ENCODE peak calls at places on chromosomes 4 and X, in nine cellular contexts. W is fibroblast of lung, O is WERI-Rb-1, P is bronchial epithelial cell, A is PC-9, K is sigmoid colon, R is psoas muscle, B is Peyer's patch, F is neural progenitor cell. Y is an unnamed sample. For H3K27me3, the result is how much of the 10 kb centered on the place peaks cover.

GRCh38 chrX:109857898-109858297 is 124.8 kb upstream of the ACSL4 start:
- DNase-seq in W (peak), O (no peak), P (peak), A (no peak), K (no peak), R (no peak), B (no peak), F (no peak), Y (no peak)

GRCh38 chr4:145102619-145103018 is 4.5 kb downstream of the ABCE1 start:
- DNase-seq in W (no peak), O (no peak), P (no peak), A (no peak), K (no peak), R (no peak), B (no peak), F (no peak), Y (no peak)

GRCh38 chrX:98405376-98405775 is 1521.7 kb downstream of the RPA4 start:
- DNase-seq in W (peak), O (no peak), P (peak), A (no peak), K (no peak), R (no peak), B (no peak), F (no peak), Y (no peak)

GRCh38 chrX:19616959-19617358 is 101.7 kb upstream of the MAP3K15 start:
- DNase-seq in W (no peak), O (no peak), P (no peak), A (no peak), K (no peak), R (no peak), B (no peak), F (no peak), Y (no peak)

GRCh38 chr4:5365071-5366008 is 314.1 kb downstream of the STK32B start:
- DNase-seq in W (no peak), O (no peak), P (peak), A (peak), K (no peak), R (no peak), B (no peak), F (no peak), Y (no peak)

GRCh38 chr4:169342906-169343560 is 72.3 kb upstream of the SH3RF1 start:
- DNase-seq in W (no peak), O (no peak), P (peak), A (no peak), K (no peak), R (no peak), B (no peak), F (no peak), Y (no peak)

GRCh38 chr4:155608231-155608885 is 58.3 kb upstream of the GUCY1A1 start:
- DNase-seq in W (peak), O (no peak), P (peak), A (no peak), K (no peak), R (no peak), B (no peak), F (no peak), Y (no peak)

GRCh38 chr4:147786031-147786430 is 54.1 kb downstream of the ARHGAP10 start:
- DNase-seq in W (no peak), O (peak), P (no peak), A (no peak), K (no peak), R (no peak), B (no peak), F (no peak), Y (no peak)

GRCh38 chrX:63680423-63680822 is 104.6 kb downstream of the ARHGEF9 start:
- DNase-seq in W (no peak), O (no peak), P (no peak), A (no peak), K (no peak), R (no peak), B (no peak), F (no peak), Y (no peak)

GRCh38 chrX:68867458-68868166 is 38.8 kb downstream of the EFNB1 start:
- DNase-seq in W (no peak), O (no peak), P (no peak), A (no peak), K (no peak), R (no peak), B (no peak), F (no peak), Y (no peak)

GRCh38 chr4:83542225-83542624 is 6.3 kb downstream of the GPAT3 start:
- DNase-seq in W (no peak), O (no peak), P (no peak), A (no peak), K (no peak), R (no peak), B (no peak), F (no peak), Y (no peak)

GRCh38 chr4:48490680-48491513 is 845 bp downstream of the ZAR1 start:
- DNase-seq in W (no peak), O (no peak), P (no peak), A (no peak), K (no peak), R (no peak), B (no peak), F (peak), Y (no peak)

GRCh38 chr4:174983128-174983750 is 65.1 kb downstream of the ADAM29 start:
- DNase-seq in W (no peak), O (no peak), P (no peak), A (no peak), K (no peak), R (no peak), B (no peak), F (peak), Y (no peak)

GRCh38 chr4:69713593-69713992 is 46.8 kb downstream of the SULT1B1 start:
- DNase-seq in W (peak), O (no peak), P (peak), A (no peak), K (no peak), R (no peak), B (no peak), F (no peak), Y (no peak)

GRCh38 chrX:46630141-46630540 is 56.6 kb downstream of the CHST7 start:
- DNase-seq in W (peak), O (no peak), P (peak), A (no peak), K (no peak), R (no peak), B (no peak), F (no peak), Y (no peak)

GRCh38 chrX:41677661-41678060 is 11.1 kb upstream of the GPR34 start:
- DNase-seq in W (peak), O (no peak), P (no peak), A (no peak), K (no peak), R (no peak), B (no peak), F (no peak), Y (no peak)

GRCh38 chr4:120540625-120541024 is 381.9 kb downstream of the PRDM5 start:
- DNase-seq in W (no peak), O (no peak), P (no peak), A (no peak), K (no peak), R (no peak), B (no peak), F (no peak), Y (no peak)

GRCh38 chr4:121784401-121784800 is 16.7 kb upstream of the EXOSC9 start:
- DNase-seq in W (no peak), O (no peak), P (no peak), A (no peak), K (no peak), R (no peak), B (no peak), F (no peak), Y (no peak)

GRCh38 chr4:19381068-19381467 is 870.6 kb upstream of the SLIT2 start:
- DNase-seq in W (peak), O (no peak), P (peak), A (no peak), K (no peak), R (no peak), B (no peak), F (no peak), Y (no peak)

GRCh38 chrX:5959286-5959685 is 269.4 kb downstream of the NLGN4X start:
- DNase-seq in W (no peak), O (no peak), P (no peak), A (no peak), K (no peak), R (no peak), B (no peak), F (no peak), Y (no peak)

GRCh38 chrX:122641136-122641535 is 542.9 kb upstream of the GRIA3 start:
- DNase-seq in W (no peak), O (no peak), P (peak), A (no peak), K (no peak), R (no peak), B (no peak), F (no peak), Y (no peak)

GRCh38 chr4:8508731-8509130 is 68.2 kb downstream of the TRMT44 start:
- DNase-seq in W (no peak), O (no peak), P (no peak), A (no peak), K (no peak), R (no peak), B (no peak), F (no peak), Y (no peak)

GRCh38 chrX:130296743-130297142 is 28.0 kb upstream of the ZNF280C start:
- DNase-seq in W (peak), O (no peak), P (peak), A (no peak), K (no peak), R (no peak), B (no peak), F (no peak), Y (no peak)

GRCh38 chr4:16912896-16913295 is 14.5 kb upstream of the LDB2 start:
- DNase-seq in W (no peak), O (no peak), P (no peak), A (no peak), K (no peak), R (no peak), B (no peak), F (no peak), Y (no peak)

GRCh38 chr4:16915956-16916355 is 17.5 kb upstream of the LDB2 start:
- DNase-seq in W (no peak), O (no peak), P (no peak), A (no peak), K (no peak), R (no peak), B (no peak), F (no peak), Y (no peak)

GRCh38 chr4:16909245-16909644 is 10.8 kb upstream of the LDB2 start:
- DNase-seq in W (no peak), O (no peak), P (no peak), A (no peak), K (no peak), R (no peak), B (no peak), F (peak), Y (no peak)

GRCh38 chr4:16916719-16917337 is 18.4 kb upstream of the LDB2 start:
- DNase-seq in W (peak), O (peak), P (peak), A (peak), K (no peak), R (no peak), B (peak), F (peak), Y (peak)

DNA sequence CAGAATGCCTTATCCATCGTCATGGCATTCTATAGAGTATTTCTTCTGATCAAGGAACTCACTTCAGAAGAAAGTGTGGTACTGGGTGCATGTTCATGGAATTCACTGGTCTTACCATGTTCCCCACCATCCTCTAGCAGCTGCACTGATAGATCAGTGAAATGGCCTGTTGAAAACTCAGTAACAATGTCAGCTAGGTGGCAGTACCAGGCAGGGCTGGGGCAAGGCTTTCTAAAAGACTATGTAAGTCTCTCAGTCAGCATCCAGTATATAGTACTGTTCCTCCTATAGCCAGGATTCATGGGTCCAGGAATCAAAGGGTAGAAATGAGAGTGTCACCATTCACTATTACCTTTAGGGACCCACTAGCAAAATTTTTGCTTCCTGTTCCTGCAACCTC is 15.8 kb upstream of the LDB2 start:
- DNase-seq in W (peak), O (peak), P (peak), A (no peak), K (no peak), R (no peak), B (no peak), F (peak), Y (no peak)
- TF ChIP-seq CTCF in W (peak), O (peak), P (peak), A (no peak), K (no peak), R (no peak), B (no peak), F (peak), Y (peak)

GRCh38 chrX:70921709-70922352 is 9.1 kb downstream of the SLC7A3 start:
- DNase-seq in W (no peak), O (no peak), P (no peak), A (no peak), K (no peak), R (no peak), B (no peak), F (no peak), Y (no peak)

GRCh38 chrX:70924294-70924693 is 6.6 kb downstream of the SLC7A3 start:
- DNase-seq in W (no peak), O (no peak), P (no peak), A (no peak), K (no peak), R (no peak), B (no peak), F (no peak), Y (no peak)

GRCh38 chrX:70922776-70923473 is 8.0 kb downstream of the SLC7A3 start:
- DNase-seq in W (no peak), O (no peak), P (peak), A (no peak), K (no peak), R (no peak), B (no peak), F (no peak), Y (no peak)
- H3K27me3 ChIP-seq in W (under half), O (under half), P (under half), A (under half), K (under half), R (under half), B (under half), F (under half), Y (under half)

DNA sequence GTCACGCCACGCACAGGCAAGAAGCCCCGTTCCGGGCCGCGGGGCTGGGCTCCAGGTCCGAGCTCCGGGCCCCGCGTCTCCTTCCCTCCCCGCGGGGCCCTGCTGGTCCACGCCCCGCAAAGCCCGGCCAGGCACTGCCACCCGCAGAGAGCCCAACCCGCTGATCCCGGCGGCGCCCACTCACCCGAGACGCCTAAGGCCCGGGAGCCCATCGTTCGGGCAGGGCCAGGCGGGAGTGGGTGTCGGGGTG is 870 bp downstream of the PDZD4 start:
- DNase-seq in W (no peak), O (no peak), P (no peak), A (no peak), K (peak), R (no peak), B (no peak), F (no peak), Y (no peak)
- H3K4me3 ChIP-seq in W (no peak), O (peak), P (no peak), A (no peak), K (peak), R (peak), B (peak), F (peak), Y (no peak)

GRCh38 chr4:96936886-96937285 is 1097.0 kb downstream of the PDHA2 start:
- DNase-seq in W (no peak), O (peak), P (no peak), A (no peak), K (no peak), R (no peak), B (no peak), F (no peak), Y (no peak)
- TF ChIP-seq CTCF in W (no peak), O (peak), P (no peak), A (no peak), K (no peak), R (no peak), B (no peak), F (no peak), Y (no peak)

DNA sequence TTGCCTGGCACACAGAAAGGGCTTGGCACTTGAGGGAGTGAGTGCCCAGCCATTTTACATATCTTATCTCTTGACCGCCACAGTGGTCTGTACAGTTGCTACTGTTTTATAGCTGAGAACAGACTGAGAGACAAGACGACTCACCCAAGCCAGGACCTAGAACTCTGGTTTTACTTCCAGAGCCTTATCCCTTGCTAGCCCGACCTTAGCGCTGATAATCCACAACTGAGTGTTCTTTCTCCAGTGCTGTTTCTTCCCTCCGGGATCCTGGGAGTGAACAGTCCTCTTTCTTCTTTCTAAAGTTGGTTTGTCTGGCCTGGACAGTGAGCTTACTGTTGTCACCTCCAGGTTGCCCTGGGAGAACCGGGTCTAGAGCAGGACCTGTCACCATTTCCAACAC is 52.5 kb upstream of the TADA2B start:
- DNase-seq in W (no peak), O (no peak), P (no peak), A (no peak), K (no peak), R (no peak), B (no peak), F (no peak), Y (no peak)
- H3K27me3 ChIP-seq in W (under half), O (under half), P (under half), A (under half), K (under half), R (under half), B (under half), F (under half), Y (under half)

GRCh38 chr4:26860157-26860921 is at the start of gene STIM2:
- DNase-seq in W (peak), O (peak), P (peak), A (peak), K (peak), R (peak), B (peak), F (peak), Y (peak)

GRCh38 chr4:26861434-26862186 is 969 bp downstream of the STIM2 start:
- DNase-seq in W (peak), O (peak), P (no peak), A (peak), K (peak), R (peak), B (peak), F (peak), Y (peak)

GRCh38 chr4:26863512-26863911 is 2.9 kb downstream of the STIM2 start:
- DNase-seq in W (no peak), O (no peak), P (no peak), A (no peak), K (no peak), R (no peak), B (no peak), F (no peak), Y (no peak)

GRCh38 chr4:26860922-26861433 is 337 bp downstream of the STIM2 start:
- DNase-seq in W (peak), O (peak), P (no peak), A (peak), K (peak), R (peak), B (peak), F (peak), Y (peak)

DNA sequence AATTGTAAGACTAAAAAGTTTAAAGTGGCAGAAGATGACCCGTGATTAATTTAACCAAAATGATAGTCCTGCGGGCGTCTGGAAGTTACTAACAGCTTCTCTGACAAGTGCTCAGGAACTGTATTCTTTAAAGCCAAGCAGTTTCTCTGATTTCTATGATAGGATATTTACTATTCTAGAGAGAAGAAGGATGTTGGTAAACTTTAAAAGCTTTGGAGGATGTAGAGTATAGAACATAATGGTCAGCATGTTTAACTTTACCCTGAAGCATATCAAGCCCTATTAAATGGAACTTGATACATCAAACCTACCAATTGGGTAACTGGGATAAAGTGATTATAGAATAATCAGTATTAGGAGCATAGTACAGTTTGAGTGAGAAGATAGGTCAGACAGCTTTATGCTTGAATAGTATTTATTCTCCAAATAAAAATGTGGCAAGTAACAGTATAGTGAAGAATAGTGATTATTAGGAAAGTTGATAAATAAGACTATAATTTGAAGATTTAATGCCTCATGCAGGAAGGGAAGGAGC is 1.8 kb downstream of the STIM2 start:
- DNase-seq in W (no peak), O (no peak), P (no peak), A (no peak), K (no peak), R (no peak), B (no peak), F (no peak), Y (no peak)
- H3K4me3 ChIP-seq in W (peak), O (peak), P (peak), A (peak), K (peak), R (peak), B (no peak), F (peak), Y (peak)

DNA sequence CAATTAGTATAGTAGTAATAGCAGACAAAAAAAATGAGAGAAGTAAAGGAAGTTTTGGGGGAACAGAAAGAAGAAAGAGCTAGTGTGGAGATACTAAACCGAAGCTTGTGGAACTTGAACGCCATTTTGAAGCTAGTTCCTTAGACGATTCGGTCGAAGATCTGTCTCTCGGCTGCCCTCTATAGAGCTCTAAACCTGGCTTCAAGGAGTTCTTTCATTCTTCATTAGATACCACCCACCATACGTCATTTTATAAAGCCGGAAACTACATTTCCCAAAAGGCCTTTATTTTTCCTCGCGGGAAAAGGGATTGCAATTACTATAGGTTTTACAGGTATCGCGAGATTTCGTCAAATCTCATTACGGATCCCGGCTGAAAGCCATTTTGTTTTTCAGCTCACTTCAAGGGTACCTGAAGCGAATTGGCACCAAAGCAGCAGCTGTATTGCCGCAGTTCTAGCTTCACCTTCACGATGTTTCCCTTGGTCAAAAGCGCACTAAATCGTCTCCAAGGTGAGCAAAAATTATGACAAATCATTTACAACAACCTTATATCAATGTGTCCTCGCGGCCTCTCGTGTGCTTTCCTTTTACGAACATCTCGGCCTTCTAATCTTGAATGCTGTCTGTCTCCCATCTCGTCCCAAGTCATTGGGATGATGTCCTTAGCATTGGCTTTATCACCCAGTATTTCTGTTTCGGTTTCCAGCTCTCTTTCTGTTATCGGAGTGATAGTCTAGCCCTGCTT is at the start of gene COX7B:
- DNase-seq in W (peak), O (peak), P (peak), A (peak), K (peak), R (peak), B (peak), F (peak), Y (peak)
- TF ChIP-seq CTCF in W (peak), O (peak), P (peak), A (no peak), K (no peak), R (peak), B (no peak), F (peak), Y (peak)